ENCODE peak calls at places on chromosomes 13 and 19, in seven cellular contexts. M is CD8-positive, alpha-beta T cell; H is OCI-LY7; B is A549; D is right lobe of liver; Q is upper lobe of left lung; Y is body of pancreas. F is an unnamed sample.

GRCh38 chr13:39037410-39037879 is 444 bp downstream of the PROSER1 start:
- DNase-seq in M (no peak), D (no peak), B (no peak), Y (no peak), H (no peak), Q (no peak), F (no peak)

GRCh38 chr13:75437582-75438318 is 44.2 kb downstream of the TBC1D4 start:
- DNase-seq in Y (no peak), D (no peak), Q (no peak), B (no peak), M (no peak), H (no peak), F (no peak)

GRCh38 chr13:49664606-49665005 is 26.7 kb downstream of the EBPL start:
- DNase-seq in B (no peak), D (no peak), H (no peak), Y (no peak), Q (no peak), M (no peak), F (no peak)

GRCh38 chr19:5264453-5264852 is 76.2 kb downstream of the PTPRS start:
- DNase-seq in M (no peak), H (no peak), B (no peak), Y (no peak), Q (no peak), D (no peak), F (no peak)

GRCh38 chr19:30870861-30871260 is 478.4 kb downstream of the TSHZ3 start:
- DNase-seq in M (no peak), Y (no peak), Q (no peak), H (no peak), B (no peak), D (no peak), F (no peak)

GRCh38 chr19:47421844-47422395 is 2.6 kb upstream of the MEIS3 start:
- DNase-seq in D (no peak), Q (no peak), H (no peak), B (no peak), M (no peak), Y (no peak), F (no peak)

GRCh38 chr19:53885036-53885435 is 3.0 kb downstream of the PRKCG start:
- DNase-seq in M (no peak), Q (no peak), Y (no peak), H (no peak), D (no peak), B (no peak), F (no peak)

GRCh38 chr13:43965446-43965845 is 85.7 kb downstream of the LACC1 start:
- DNase-seq in B (no peak), M (no peak), Y (no peak), H (no peak), D (no peak), Q (no peak), F (no peak)

GRCh38 chr13:112685856-112686255 is 4.0 kb upstream of the ATP11A start:
- DNase-seq in Y (no peak), B (no peak), H (no peak), M (no peak), Q (peak; percentile 78), D (no peak), F (no peak)

GRCh38 chr13:37412271-37412683 is 186.3 kb downstream of the POSTN start:
- DNase-seq in H (no peak), D (no peak), Q (no peak), M (no peak), Y (no peak), B (no peak), F (no peak)

GRCh38 chr13:82305588-82305987 is 1576.7 kb downstream of the SLITRK1 start:
- DNase-seq in B (no peak), D (no peak), Y (no peak), Q (peak; percentile 23), H (no peak), M (no peak), F (no peak)

GRCh38 chr19:43997631-43998290 is 5.0 kb upstream of the ZNF230 start:
- DNase-seq in Q (no peak), H (no peak), B (no peak), D (no peak), Y (no peak), M (no peak), F (no peak)

GRCh38 chr19:55464669-55465068 is at the start of gene C19orf85:
- DNase-seq in H (no peak), Y (no peak), Q (no peak), D (no peak), B (no peak), M (no peak), F (no peak)

GRCh38 chr19:48218964-48219363 is 36.7 kb downstream of the CARD8 start:
- DNase-seq in Q (no peak), B (no peak), D (no peak), M (no peak), H (no peak), Y (no peak), F (no peak)

GRCh38 chr13:67230774-67231480 is 791 bp upstream of the PCDH9 start:
- DNase-seq in B (peak; percentile 71), H (peak; percentile 42), Y (peak; percentile 59), Q (peak; percentile 54), M (no peak), D (peak; percentile 69), F (no peak)

GRCh38 chr13:43301341-43301969 is 278.1 kb downstream of the DNAJC15 start:
- DNase-seq in D (no peak), H (no peak), Q (no peak), Y (no peak), B (no peak), M (no peak), F (no peak)

GRCh38 chr19:34128558-34129250 is 43.6 kb upstream of the LSM14A start:
- DNase-seq in Y (no peak), Q (no peak), D (no peak), B (no peak), M (no peak), H (no peak), F (no peak)

GRCh38 chr13:83722443-83722842 is 159.8 kb downstream of the SLITRK1 start:
- DNase-seq in H (no peak), Q (no peak), D (no peak), Y (no peak), M (no peak), B (no peak), F (no peak)

GRCh38 chr19:12353375-12353774 is 12.1 kb downstream of the ZNF442 start:
- DNase-seq in B (no peak), Y (no peak), H (no peak), M (no peak), Q (no peak), D (no peak), F (no peak)

GRCh38 chr19:12346896-12347295 is 13.5 kb upstream of the ZNF563 start:
- DNase-seq in H (peak; percentile 60), Q (no peak), Y (no peak), B (peak; percentile 4), D (no peak), M (no peak), F (no peak)

GRCh38 chr19:12350185-12350889 is 15.1 kb downstream of the ZNF442 start:
- DNase-seq in Q (no peak), D (no peak), B (no peak), Y (no peak), M (no peak), H (no peak), F (no peak)

GRCh38 chr19:12345197-12345596 is 11.8 kb upstream of the ZNF563 start:
- DNase-seq in Y (no peak), H (no peak), D (no peak), B (no peak), Q (no peak), M (no peak), F (no peak)

DNA sequence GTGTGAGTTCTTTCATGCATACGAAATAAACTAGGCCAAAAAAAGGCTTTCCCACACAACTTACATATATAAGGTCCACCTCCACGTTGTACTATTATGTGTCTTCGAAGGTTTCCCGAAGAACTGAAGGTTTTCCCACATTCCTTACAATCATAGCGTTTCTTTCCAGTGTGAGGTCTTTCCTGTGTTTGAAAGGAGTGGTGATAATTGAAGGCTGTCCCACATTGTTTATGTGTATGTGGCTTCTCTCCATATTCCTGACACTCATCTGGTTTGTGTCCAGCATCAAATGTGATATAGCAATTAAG is 14.6 kb downstream of the ZNF442 start:
- DNase-seq in M (no peak), Q (no peak), Y (no peak), D (no peak), B (no peak), H (no peak), F (no peak)
- H3K9me3 ChIP-seq in M (peaks cover 45% of the 10 kb centered on the region), Q (peaks cover 26% of the 10 kb centered on the region), Y (no peaks in the 10 kb centered on the region), D (peaks cover 55% of the 10 kb centered on the region), B (peaks cover 11% of the 10 kb centered on the region), H (peaks cover 20% of the 10 kb centered on the region), F (peaks cover 12% of the 10 kb centered on the region)

DNA sequence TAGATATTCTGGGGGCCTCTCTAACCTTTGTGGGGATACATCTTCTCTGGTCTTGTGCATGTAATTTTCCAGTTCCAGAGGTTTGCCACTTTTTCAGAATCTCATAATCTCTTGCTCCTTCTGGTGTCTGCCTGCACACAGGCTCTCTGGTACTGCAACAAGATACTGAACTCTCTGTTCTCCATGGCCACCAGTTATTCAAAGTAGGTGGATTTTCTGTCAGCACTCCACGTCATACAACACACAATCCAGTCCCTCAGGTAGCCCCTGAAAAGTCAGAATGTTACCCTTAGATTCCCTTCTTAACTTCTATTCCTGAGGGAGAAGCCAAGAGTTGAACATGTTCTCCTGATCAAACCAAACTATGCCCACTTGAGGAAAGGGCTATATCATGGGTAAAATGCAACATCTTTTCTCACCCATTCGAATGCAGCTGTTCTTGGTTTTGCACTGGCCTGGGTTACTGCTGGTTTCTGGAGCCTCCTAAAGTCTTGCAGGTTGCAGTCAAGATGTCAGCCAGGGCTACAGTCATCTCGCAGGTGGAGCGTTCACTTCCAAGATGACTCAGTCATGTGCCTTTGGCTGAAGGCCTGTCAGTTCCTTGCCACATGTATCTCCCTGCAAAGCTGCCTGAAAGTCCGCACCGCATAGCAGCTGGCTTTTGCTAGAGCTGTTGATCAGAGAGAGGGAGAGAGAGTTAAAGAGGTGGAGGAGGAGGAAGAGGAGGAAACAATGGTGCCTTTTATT is 57.7 kb upstream of the TUBA3C start:
- DNase-seq in Q (no peak), B (no peak), H (no peak), M (no peak), D (no peak), Y (no peak), F (no peak)
- H3K9me3 ChIP-seq in Q (no peaks in the 10 kb centered on the region), B (no peaks in the 10 kb centered on the region), H (no peaks in the 10 kb centered on the region), M (no peaks in the 10 kb centered on the region), D (no peaks in the 10 kb centered on the region), Y (no peaks in the 10 kb centered on the region), F (no peaks in the 10 kb centered on the region)

DNA sequence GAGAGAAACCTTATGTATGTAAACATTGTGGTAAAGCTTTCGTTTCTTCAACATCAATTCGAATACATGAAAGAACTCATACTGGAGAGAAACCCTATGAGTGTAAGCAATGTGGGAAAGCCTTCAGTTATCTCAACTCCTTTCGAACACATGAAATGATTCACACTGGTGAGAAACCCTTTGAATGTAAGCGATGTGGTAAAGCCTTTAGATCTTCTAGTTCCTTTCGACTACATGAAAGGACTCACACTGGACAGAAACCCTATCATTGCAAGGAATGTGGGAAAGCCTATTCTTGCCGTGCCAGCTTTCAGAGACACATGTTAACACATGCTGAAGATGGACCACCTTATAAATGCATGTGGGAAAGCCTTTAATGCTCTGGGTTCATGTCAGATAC is 24.7 kb downstream of the ZNF136 start:
- DNase-seq in D (no peak), M (no peak), Q (no peak), H (no peak), Y (no peak), B (peak; percentile 10), F (no peak)
- H3K9me3 ChIP-seq in D (peaks cover 57% of the 10 kb centered on the region), M (peaks cover 59% of the 10 kb centered on the region), Q (peaks cover 40% of the 10 kb centered on the region), H (peaks cover 63% of the 10 kb centered on the region), Y (no peaks in the 10 kb centered on the region), B (peaks cover 54% of the 10 kb centered on the region), F (peaks cover 53% of the 10 kb centered on the region)

DNA sequence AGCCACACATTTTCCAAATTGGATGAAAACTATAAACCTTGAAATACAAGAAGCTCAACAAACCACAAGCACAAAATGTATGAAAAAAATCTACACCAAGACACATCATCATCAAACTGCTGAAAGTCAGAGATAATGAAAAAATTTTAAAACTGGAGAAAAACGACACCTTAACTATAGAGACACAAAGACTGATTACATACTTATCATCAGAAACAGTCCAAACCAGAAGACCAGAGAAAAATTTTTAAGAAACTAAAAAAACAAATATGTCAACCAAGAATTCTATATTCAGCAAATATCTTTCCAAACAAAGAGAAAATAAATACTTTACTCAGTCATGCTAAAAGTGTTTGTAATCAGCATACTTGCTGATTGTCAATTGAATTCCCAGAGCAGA is 8.5 kb upstream of the ZNF823 start:
- DNase-seq in H (no peak), Q (no peak), D (no peak), Y (no peak), M (no peak), B (no peak), F (no peak)
- H3K9me3 ChIP-seq in H (peaks cover 30% of the 10 kb centered on the region), Q (peaks cover 9% of the 10 kb centered on the region), D (peaks cover 18% of the 10 kb centered on the region), Y (no peaks in the 10 kb centered on the region), M (peaks cover 5% of the 10 kb centered on the region), B (peaks cover 2% of the 10 kb centered on the region), F (no peaks in the 10 kb centered on the region)